ENCODE peak calls at places on chromosomes 1 and 21, in six cellular contexts. X is CD8-positive, alpha-beta T cell; C is activated CD8-positive, alpha-beta T cell treated with anti-CD3 and anti-CD28 coated beads for 36 hours; G is MCF 10A; B is lower lobe of right lung; Y is HFFc6. P is an unnamed sample.

GRCh38 chr1:219379691-219380090 is 206.0 kb downstream of the LYPLAL1 start:
- DNase-seq in X (no peak), C (no peak), G (no peak), B (no peak), Y (no peak), P (no peak)

GRCh38 chr1:162943627-162944026 is 82.7 kb upstream of the CCDC190 start:
- DNase-seq in X (no peak), C (no peak), G (peak; percentile 34), B (no peak), Y (peak; percentile 13), P (no peak)

GRCh38 chr1:89611721-89612120 is 21.2 kb upstream of the LRRC8C start:
- DNase-seq in X (no peak), C (no peak), G (no peak), B (no peak), Y (no peak), P (peak; percentile 71)

GRCh38 chr1:209134001-209134400 is 449.5 kb upstream of the CAMK1G start:
- DNase-seq in X (no peak), C (no peak), G (no peak), B (no peak), Y (no peak), P (peak; percentile 39)

GRCh38 chr1:20574686-20575543 is 14.0 kb upstream of the CDA start:
- DNase-seq in X (peak; percentile 36), C (peak; percentile 85), G (peak; percentile 91), B (peak; percentile 89), Y (peak; percentile 64), P (peak; percentile 83)

GRCh38 chr1:211210052-211210451 is 49.1 kb upstream of the RCOR3 start:
- DNase-seq in X (no peak), C (no peak), G (no peak), B (no peak), Y (no peak), P (no peak)

GRCh38 chr1:98940680-98941079 is 64.0 kb downstream of the PLPPR5 start:
- DNase-seq in X (no peak), C (peak; percentile 46), G (peak; percentile 83), B (no peak), Y (peak; percentile 33), P (no peak)

GRCh38 chr21:43758132-43758619 is 17.9 kb downstream of the CSTB start:
- DNase-seq in X (no peak), C (no peak), G (peak; percentile 94), B (no peak), Y (no peak), P (no peak)

GRCh38 chr1:119613769-119614358 is 34.2 kb downstream of the ZNF697 start:
- DNase-seq in X (peak; percentile 51), C (peak; percentile 82), G (peak; percentile 93), B (peak; percentile 82), Y (peak; percentile 76), P (peak; percentile 71)

GRCh38 chr1:65247419-65248359 is 61.7 kb upstream of the DNAJC6 start:
- DNase-seq in X (no peak), C (no peak), G (peak; percentile 78), B (no peak), Y (peak; percentile 100), P (no peak)

GRCh38 chr1:89640440-89640839 is 7.5 kb downstream of the LRRC8C start:
- DNase-seq in X (no peak), C (no peak), G (no peak), B (no peak), Y (no peak), P (no peak)

GRCh38 chr1:54781023-54781723 is 16.9 kb upstream of the PARS2 start:
- DNase-seq in X (no peak), C (no peak), G (no peak), B (no peak), Y (no peak), P (no peak)

GRCh38 chr21:42819861-42820512 is 59.4 kb downstream of the WDR4 start:
- DNase-seq in X (no peak), C (no peak), G (no peak), B (no peak), Y (no peak), P (no peak)

GRCh38 chr1:198601936-198602889 is 36.6 kb upstream of the PTPRC start:
- DNase-seq in X (no peak), C (peak; percentile 55), G (no peak), B (no peak), Y (peak; percentile 71), P (no peak)

GRCh38 chr1:53693361-53693760 is 45.6 kb downstream of the GLIS1 start:
- DNase-seq in X (no peak), C (no peak), G (no peak), B (no peak), Y (no peak), P (no peak)

GRCh38 chr1:181493885-181494284 is 10.6 kb downstream of the CACNA1E start:
- DNase-seq in X (no peak), C (no peak), G (no peak), B (no peak), Y (no peak), P (no peak)

GRCh38 chr1:203287109-203287893 is 18.0 kb upstream of the BTG2 start:
- DNase-seq in X (peak; percentile 84), C (peak; percentile 90), G (no peak), B (peak; percentile 79), Y (no peak), P (peak; percentile 86)

GRCh38 chr21:37460196-37460595 is 93.6 kb downstream of the DYRK1A start:
- DNase-seq in X (no peak), C (no peak), G (no peak), B (no peak), Y (no peak), P (no peak)

GRCh38 chr21:44319407-44320065 is 19.7 kb downstream of the CFAP410 start:
- DNase-seq in X (no peak), C (no peak), G (no peak), B (no peak), Y (no peak), P (no peak)

GRCh38 chr1:235105051-235106043 is 23.3 kb downstream of the TOMM20 start:
- DNase-seq in X (no peak), C (no peak), G (peak; percentile 51), B (no peak), Y (peak; percentile 22), P (peak; percentile 78)

GRCh38 chr1:181021155-181021554 is 1.5 kb downstream of the STX6 start:
- DNase-seq in X (no peak), C (no peak), G (no peak), B (no peak), Y (no peak), P (no peak)

GRCh38 chr1:184801503-184801902 is 46.8 kb upstream of the EDEM3 start:
- DNase-seq in X (no peak), C (no peak), G (peak; percentile 63), B (no peak), Y (peak; percentile 75), P (no peak)

GRCh38 chr1:99869304-99869703 is 19.1 kb downstream of the AGL start:
- DNase-seq in X (no peak), C (no peak), G (no peak), B (no peak), Y (no peak), P (no peak)

GRCh38 chr1:220046052-220046930 is at the start of gene EPRS1:
- DNase-seq in X (peak; percentile 96), C (peak; percentile 94), G (peak; percentile 100), B (peak; percentile 96), Y (peak; percentile 98), P (peak; percentile 91)

GRCh38 chr1:22563671-22564612 is 653 bp downstream of the EPHA8 start:
- DNase-seq in X (no peak), C (no peak), G (no peak), B (no peak), Y (no peak), P (no peak)

GRCh38 chr1:224205438-224205840 is 22.4 kb downstream of the DEGS1 start:
- DNase-seq in X (peak; percentile 34), C (peak; percentile 73), G (peak; percentile 75), B (no peak), Y (peak; percentile 58), P (no peak)

GRCh38 chr1:160853014-160853413 is 9.7 kb downstream of the CD244 start:
- DNase-seq in X (no peak), C (no peak), G (no peak), B (no peak), Y (no peak), P (no peak)

GRCh38 chr1:228259951-228260350 is 52.1 kb downstream of the OBSCN start:
- DNase-seq in X (no peak), C (no peak), G (peak; percentile 56), B (no peak), Y (no peak), P (no peak)

GRCh38 chr1:84827976-84828375 is 65.0 kb downstream of the LPAR3 start:
- DNase-seq in X (no peak), C (no peak), G (no peak), B (no peak), Y (no peak), P (no peak)

DNA sequence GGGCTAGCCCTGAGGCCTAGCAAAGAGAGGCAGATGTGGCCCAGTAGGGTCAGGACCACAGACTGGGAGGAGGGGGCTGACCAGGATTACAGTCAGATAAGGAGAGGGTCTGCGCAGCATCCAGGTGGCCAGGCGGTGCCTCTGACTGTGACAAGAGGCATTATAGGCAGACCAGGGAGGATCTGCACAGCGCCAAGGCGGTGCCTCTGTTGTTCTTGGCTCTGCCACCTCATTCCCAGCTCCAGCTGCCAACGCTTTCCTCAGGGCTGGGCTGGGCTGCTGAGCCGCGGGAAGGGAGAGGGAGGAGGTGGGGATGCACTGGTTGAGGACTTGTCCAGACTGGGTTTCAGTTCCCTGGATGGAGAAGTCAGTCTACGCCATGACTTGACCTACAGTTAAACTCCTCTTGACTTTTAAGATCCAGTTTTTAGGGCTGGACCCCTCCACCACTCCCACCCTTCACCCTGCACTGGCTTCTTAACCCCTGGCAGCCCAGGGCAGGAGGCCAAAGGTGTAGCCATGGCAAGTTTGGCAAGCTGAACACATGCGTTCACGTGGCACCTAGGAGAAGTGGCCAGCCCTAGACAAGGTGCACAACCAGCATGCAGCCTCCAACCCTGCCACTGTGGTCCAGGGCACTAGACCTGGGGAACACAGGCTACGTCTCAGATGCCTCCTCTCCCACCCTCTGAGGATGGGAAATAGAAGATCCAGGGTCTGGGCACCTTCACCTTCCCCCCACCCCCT is 4.5 kb upstream of the CRABP2 start:
- DNase-seq in X (no peak), C (no peak), G (peak; percentile 98), B (no peak), Y (peak; percentile 66), P (no peak)
- TF ChIP-seq CTCF in X (no peak), C (no peak), G (no peak), B (no peak), Y (no peak), P (no peak)

GRCh38 chr1:50329332-50329932 is 93.8 kb downstream of the DMRTA2 start:
- DNase-seq in X (no peak), C (no peak), G (peak; percentile 85), B (no peak), Y (no peak), P (no peak)
- TF ChIP-seq CTCF in X (no peak), C (no peak), G (no peak), B (no peak), Y (no peak), P (peak; percentile 9)

GRCh38 chr1:40782371-40782956 is 1.1 kb upstream of the KCNQ4 start:
- DNase-seq in X (no peak), C (no peak), G (no peak), B (no peak), Y (no peak), P (no peak)
- TF ChIP-seq CTCF in X (no peak), C (no peak), G (no peak), B (no peak), Y (no peak), P (no peak)

DNA sequence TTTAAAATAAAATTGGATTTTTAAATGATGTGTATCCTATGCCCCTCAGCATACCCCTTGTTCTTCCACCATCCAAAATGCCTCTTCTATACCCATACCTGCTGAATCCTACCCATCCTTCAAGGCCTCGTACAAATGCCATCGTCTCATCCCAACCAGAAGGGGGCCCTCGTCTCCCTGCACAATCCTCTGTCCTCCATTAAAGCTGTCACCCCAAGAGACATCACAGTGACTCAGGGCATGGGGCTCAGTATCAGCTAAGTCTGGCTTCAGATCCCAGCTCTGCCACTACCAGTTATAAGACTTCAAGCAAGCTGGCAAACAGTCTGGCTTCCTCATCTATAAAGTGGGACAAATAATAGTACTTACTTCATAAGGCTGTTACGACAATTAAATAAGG is 23.8 kb downstream of the IGFN1 start:
- DNase-seq in X (no peak), C (peak; percentile 14), G (peak; percentile 46), B (no peak), Y (no peak), P (no peak)
- TF ChIP-seq CTCF in X (no peak), C (no peak), G (peak; percentile 16), B (no peak), Y (peak; percentile 49), P (no peak)

P was measured in GM20000.